ENCODE peak calls at places on chromosomes 1 and 21, in four cellular contexts. E, A, U and V are unnamed samples.

GRCh38 chr1:210099921-210100320 is 132.7 kb upstream of the SERTAD4 start:
- DNase-seq in E (no peak), A (no peak), U (no peak), V (no peak)

GRCh38 chr1:155777541-155777940 is 79.5 kb downstream of the GON4L start:
- DNase-seq in E (no peak), A (no peak), U (no peak), V (no peak)

GRCh38 chr21:29238967-29239289 is 59.8 kb upstream of the BACH1 start:
- DNase-seq in E (no peak), A (peak), U (no peak), V (no peak)

GRCh38 chr21:38768385-38769071 is 37.2 kb upstream of the ETS2 start:
- DNase-seq in E (peak), A (peak), U (no peak), V (no peak)

GRCh38 chr21:45386728-45387371 is 18.1 kb upstream of the COL18A1 start:
- DNase-seq in E (no peak), A (peak), U (peak), V (no peak)

GRCh38 chr1:21164266-21164665 is 12.4 kb downstream of the EIF4G3 start:
- DNase-seq in E (no peak), A (no peak), U (no peak), V (no peak)

GRCh38 chr1:242201090-242201489 is 202.2 kb upstream of the MAP1LC3C start:
- DNase-seq in E (no peak), A (no peak), U (no peak), V (no peak)

GRCh38 chr1:23743287-23744052 is at the start of gene ELOA:
- DNase-seq in E (peak), A (peak), U (peak), V (no peak)

GRCh38 chr1:230916607-230917283 is 48.4 kb upstream of the C1orf198 start:
- DNase-seq in E (no peak), A (no peak), U (no peak), V (no peak)

GRCh38 chr1:220123889-220124288 is 30.0 kb downstream of the IARS2 start:
- DNase-seq in E (no peak), A (no peak), U (peak), V (no peak)

GRCh38 chr21:33025471-33026298 is at the start of gene OLIG2:
- DNase-seq in E (no peak), A (no peak), U (peak), V (no peak)

GRCh38 chr1:154663656-154664055 is 55.7 kb upstream of the ADAR start:
- DNase-seq in E (no peak), A (no peak), U (no peak), V (no peak)

GRCh38 chr21:35136586-35137254 is 87.6 kb upstream of the RUNX1 start:
- DNase-seq in E (no peak), A (peak), U (peak), V (no peak)

GRCh38 chr1:3597599-3597964 is 13.7 kb downstream of the MEGF6 start:
- DNase-seq in E (peak), A (no peak), U (no peak), V (no peak)

GRCh38 chr1:54487571-54488050 is 60.4 kb upstream of the ACOT11 start:
- DNase-seq in E (no peak), A (no peak), U (peak), V (no peak)

GRCh38 chr1:54486864-54487263 is 61.2 kb upstream of the ACOT11 start:
- DNase-seq in E (no peak), A (no peak), U (no peak), V (no peak)

GRCh38 chr1:54489627-54490240 is 58.3 kb upstream of the ACOT11 start:
- DNase-seq in E (no peak), A (no peak), U (no peak), V (no peak)

GRCh38 chr1:54488831-54489626 is 59.0 kb upstream of the ACOT11 start:
- DNase-seq in E (peak), A (peak), U (peak), V (no peak)

DNA sequence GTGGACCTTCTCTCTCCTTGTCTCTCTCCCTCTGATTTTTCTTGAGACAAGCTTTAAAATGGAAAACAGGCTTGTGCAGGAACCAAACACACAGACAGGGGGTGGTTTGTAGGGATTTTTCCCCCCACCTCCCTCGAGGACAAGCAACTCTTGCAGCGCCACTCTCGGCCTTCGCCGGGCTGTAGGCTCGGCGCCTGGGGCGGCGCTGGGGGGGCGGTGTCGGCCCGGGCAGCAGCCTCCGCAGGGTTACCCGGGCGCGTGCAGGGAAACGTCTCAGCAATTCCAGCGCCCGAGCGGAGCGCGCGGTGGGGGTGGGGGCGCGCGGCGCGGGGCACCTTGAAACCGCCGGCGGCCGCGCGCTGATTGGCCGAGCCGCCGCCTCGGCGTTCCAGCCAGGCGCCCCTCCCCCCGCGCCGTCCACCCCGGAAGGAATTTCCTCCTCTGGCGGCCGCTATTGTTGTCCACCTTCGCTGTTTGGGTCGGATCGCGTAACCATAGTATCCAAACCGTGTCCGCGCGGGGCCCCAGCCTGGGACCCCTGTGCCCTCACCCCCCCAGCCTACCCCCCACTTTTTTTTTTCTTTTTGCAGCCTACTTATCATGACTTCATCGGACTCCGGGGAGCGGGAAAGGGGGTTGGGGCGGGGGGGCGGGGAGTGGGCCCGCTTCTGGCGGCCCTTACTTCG is 59.8 kb upstream of the ACOT11 start:
- DNase-seq in E (peak), A (peak), U (peak), V (peak)
- TF ChIP-seq CTCF in E (no peak), A (peak), U (peak), V (peak)

DNA sequence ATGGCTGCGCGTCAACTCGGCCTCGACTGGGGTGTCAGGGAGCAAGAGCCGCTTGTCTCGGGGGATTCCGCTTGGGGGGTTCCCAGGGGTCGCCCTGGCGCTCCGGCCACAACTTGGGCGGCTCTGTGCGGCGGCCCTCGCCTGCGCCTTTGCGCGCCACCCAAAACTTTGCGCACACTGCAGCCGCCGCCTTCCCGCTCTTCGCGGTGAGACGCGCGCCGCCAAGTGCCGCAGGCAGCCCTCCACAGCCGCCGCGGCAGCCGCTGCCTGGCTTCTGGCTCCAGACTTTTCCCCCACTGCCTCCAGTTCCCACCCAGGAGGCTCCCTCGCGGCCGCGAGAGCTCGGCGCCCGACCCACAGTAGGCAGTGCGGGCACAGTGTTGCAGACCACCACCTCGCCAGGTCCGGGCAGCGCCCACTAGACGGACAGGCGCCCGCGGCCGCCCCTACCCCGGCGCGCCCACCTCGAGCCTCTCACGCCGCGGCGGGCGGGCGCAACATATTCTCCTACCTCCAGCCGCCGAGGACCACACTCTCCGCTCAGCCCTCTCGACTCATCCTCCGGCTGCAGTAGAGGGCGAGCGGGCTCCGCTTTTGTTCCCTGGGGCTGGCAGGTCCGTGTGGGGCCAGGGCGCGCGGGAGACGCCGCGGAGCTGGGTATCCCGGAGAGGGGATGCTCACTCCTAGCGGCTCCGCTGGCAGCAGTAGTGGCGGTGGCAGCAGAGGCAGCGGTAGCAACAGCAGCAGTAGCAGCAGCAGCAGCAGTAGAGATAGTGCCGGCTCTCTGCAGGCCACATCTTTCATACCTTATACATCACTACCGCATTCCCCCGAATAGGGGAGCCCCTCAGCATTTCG is 296.6 kb downstream of the OMA1 start:
- DNase-seq in E (no peak), A (peak), U (peak), V (no peak)
- H3K4me3 ChIP-seq in E (no peak), A (peak), U (peak), V (no peak)

GRCh38 chr1:12272770-12273169 is 42.9 kb downstream of the VPS13D start:
- DNase-seq in E (no peak), A (no peak), U (no peak), V (no peak)

GRCh38 chr1:12278998-12279397 is 49.2 kb downstream of the VPS13D start:
- DNase-seq in E (no peak), A (no peak), U (no peak), V (no peak)

GRCh38 chr1:12279728-12280469 is 50.1 kb downstream of the VPS13D start:
- DNase-seq in E (no peak), A (no peak), U (no peak), V (no peak)

GRCh38 chr1:12275370-12275769 is 45.5 kb downstream of the VPS13D start:
- DNase-seq in E (peak), A (peak), U (peak), V (no peak)

DNA sequence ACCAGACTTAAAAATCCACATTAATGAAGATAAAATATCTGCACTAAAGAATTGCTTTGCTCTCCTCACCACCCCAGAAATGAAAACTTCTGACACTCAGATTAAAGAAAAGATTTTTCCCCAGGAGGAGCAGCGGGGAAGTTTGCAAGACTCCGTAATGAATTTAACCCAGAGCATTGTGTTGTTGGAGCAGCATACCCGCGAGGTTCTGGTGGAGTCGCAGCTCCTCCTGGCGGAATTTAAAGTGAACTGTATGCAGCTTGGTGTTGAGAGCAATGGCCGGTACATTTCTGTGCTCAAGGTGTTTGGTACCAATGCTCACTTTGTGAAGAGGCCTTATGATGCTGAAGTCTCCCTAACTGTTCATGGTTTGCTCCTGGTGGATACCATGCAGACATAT is 46.4 kb downstream of the VPS13D start:
- DNase-seq in E (no peak), A (peak), U (peak), V (no peak)
- TF ChIP-seq CTCF in E (no peak), A (peak), U (peak), V (no peak)

GRCh38 chr21:16307256-16307655 is 577.5 kb downstream of the USP25 start:
- DNase-seq in E (no peak), A (peak), U (no peak), V (no peak)

GRCh38 chr21:16309250-16309971 is 579.6 kb downstream of the USP25 start:
- DNase-seq in E (no peak), A (no peak), U (no peak), V (no peak)

GRCh38 chr21:16305686-16306085 is 575.9 kb downstream of the USP25 start:
- DNase-seq in E (no peak), A (peak), U (no peak), V (no peak)

GRCh38 chr21:16310191-16310590 is 580.4 kb downstream of the USP25 start:
- DNase-seq in E (no peak), A (no peak), U (no peak), V (no peak)

DNA sequence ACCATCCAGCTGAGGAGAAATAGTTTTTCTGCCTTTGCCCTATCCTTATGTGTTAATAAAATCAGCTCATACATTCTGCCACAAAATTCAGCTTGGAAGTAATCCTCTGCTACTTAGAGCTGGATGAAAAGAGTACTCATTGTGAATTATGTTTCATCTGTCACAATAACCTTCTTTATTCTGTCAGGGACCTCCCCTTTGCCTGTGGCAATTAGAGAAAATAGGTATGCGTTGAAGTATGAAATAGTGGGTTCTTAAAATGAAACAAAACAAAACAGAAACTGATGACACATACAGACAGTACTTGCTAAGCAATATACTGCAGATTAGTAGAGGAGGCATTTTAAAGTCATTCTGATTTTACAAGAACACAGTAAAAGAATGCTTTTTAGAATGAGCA is 578.5 kb downstream of the USP25 start:
- DNase-seq in E (no peak), A (peak), U (no peak), V (no peak)
- H3K4me3 ChIP-seq in E (no peak), A (peak), U (peak), V (no peak)

DNA sequence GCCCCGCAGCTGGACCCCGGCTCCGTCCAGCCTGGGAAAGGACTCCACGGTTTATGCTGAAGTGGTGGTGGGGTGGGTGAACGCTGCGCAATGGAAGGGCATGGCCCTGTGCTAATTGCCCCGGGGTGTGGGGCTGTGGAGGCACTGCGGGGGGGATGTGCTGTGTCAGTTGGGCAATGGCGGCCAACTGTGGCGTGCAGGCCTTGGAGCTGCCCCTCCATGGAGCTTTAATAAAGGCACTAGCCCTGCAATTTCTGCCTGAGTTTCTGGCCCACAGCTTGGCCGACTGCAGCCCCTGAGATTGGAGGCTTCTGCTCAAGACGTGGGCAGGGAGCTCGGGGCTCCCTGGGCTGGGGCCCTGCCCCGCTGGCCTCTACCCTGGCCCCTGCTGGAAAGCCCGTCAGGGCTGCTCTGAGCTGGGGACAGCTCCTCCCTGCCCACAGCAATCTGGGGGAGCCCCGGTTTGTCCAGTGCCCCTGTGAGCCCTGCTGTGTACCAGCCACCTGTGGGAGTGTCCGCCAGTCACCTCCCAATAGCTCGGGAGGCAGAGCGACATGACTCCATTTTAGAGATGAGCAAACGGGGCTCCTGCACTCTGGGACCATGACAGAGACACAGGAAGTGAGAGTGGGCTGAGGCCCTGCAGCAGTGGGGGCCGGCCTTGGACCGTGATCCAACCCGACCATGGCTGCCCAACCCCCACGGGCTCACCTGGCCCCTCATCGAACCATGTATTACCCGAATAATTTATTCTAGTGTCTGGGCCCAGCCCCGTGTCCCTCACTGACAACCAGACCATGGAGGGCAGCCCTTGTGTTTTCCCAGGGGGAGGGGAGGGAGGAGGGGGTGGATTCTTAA is 8.7 kb upstream of the TNFRSF14 start:
- DNase-seq in E (peak), A (no peak), U (no peak), V (no peak)
- TF ChIP-seq CTCF in E (no peak), A (no peak), U (no peak), V (no peak)